ENCODE peak calls at places on chromosome 21, in eight cellular contexts. R, L, Y, O, I, B, E and V are unnamed samples.

GRCh38 chr21:37273911-37274690 is 7.0 kb upstream of the VPS26C start:
- DNase-seq in R (no peak), L (no peak), Y (no peak), O (no peak), I (no peak), B (no peak), E (no peak), V (no peak)

GRCh38 chr21:26719750-26720149 is 125.5 kb downstream of the ADAMTS1 start:
- DNase-seq in R (no peak), L (no peak), Y (no peak), O (no peak), I (no peak), B (no peak), E (no peak), V (no peak)

GRCh38 chr21:15943009-15943666 is 213.4 kb downstream of the USP25 start:
- DNase-seq in R (no peak), L (peak), Y (no peak), O (no peak), I (no peak), B (no peak), E (no peak), V (peak)

GRCh38 chr21:42809577-42810440 is 69.5 kb downstream of the WDR4 start:
- DNase-seq in R (no peak), L (no peak), Y (no peak), O (no peak), I (no peak), B (no peak), E (peak), V (no peak)

GRCh38 chr21:25862596-25862995 is 127.8 kb downstream of the GABPA start:
- DNase-seq in R (no peak), L (peak), Y (no peak), O (no peak), I (no peak), B (no peak), E (peak), V (peak)

GRCh38 chr21:43370091-43370658 is 56.8 kb downstream of the SIK1 start:
- DNase-seq in R (no peak), L (no peak), Y (no peak), O (no peak), I (no peak), B (no peak), E (no peak), V (peak)

GRCh38 chr21:15224346-15225086 is 159.7 kb upstream of the NRIP1 start:
- DNase-seq in R (peak), L (peak), Y (no peak), O (no peak), I (no peak), B (no peak), E (no peak), V (peak)

GRCh38 chr21:26513212-26513611 is 59.9 kb downstream of the CYYR1 start:
- DNase-seq in R (no peak), L (no peak), Y (no peak), O (no peak), I (no peak), B (no peak), E (no peak), V (peak)

GRCh38 chr21:22842875-22843274 is 1844.7 kb downstream of the NCAM2 start:
- DNase-seq in R (no peak), L (no peak), Y (no peak), O (no peak), I (peak), B (no peak), E (peak), V (no peak)

DNA sequence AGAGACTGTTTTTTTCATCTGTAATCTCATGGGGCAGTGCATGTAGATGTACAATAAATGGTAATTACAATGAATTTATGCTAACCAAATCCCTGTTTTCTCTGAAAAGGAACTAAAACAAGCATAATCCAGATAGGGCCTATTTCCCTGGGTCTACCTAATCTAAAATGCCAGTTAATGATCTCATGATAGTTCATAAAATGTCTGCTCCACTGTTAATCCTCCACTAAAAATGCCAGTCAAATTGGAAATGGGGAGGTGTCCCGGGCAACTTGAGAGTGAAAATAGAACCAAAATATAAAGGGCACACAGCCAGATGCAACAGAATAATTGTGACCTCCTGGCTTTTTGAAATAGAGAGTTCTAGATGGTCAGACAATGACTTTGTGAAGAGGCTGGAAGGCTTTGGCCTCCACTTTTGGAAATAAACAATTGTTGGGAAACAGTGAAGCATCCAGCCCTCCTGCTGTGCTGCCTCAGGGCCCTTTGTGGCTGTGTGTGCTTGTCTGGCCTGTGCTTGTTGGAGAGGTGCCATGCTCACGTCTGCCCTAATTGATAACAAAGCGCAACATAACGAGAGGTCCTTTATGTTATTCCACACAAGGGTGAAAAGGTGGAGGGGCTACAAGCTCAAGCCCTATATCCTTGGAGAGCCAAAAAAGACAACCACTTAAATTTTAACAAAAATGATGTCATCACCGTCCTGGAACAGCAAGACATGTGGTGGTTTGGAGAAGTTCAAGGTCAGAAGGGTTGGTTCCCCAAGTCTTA is 97.8 kb downstream of the ATP5PO start:
- DNase-seq in R (no peak), L (no peak), Y (no peak), O (no peak), I (no peak), B (no peak), E (peak), V (no peak)
- TF ChIP-seq CTCF in R (no peak), L (no peak), Y (no peak), O (no peak), I (no peak), B (no peak), E (no peak), V (no peak)

GRCh38 chr21:17466166-17466565 is 46.7 kb upstream of the CXADR start:
- DNase-seq in R (no peak), L (peak), Y (no peak), O (peak), I (no peak), B (no peak), E (no peak), V (peak)
- H3K4me3 ChIP-seq in R (no peak), L (no peak), Y (no peak), O (no peak), I (no peak), B (no peak), E (no peak), V (no peak)

GRCh38 chr21:31500976-31501375 is 156.9 kb upstream of the TIAM1 start:
- DNase-seq in R (no peak), L (no peak), Y (no peak), O (no peak), I (no peak), B (no peak), E (no peak), V (no peak)

GRCh38 chr21:31497939-31498338 is 153.9 kb upstream of the TIAM1 start:
- DNase-seq in R (no peak), L (no peak), Y (no peak), O (no peak), I (no peak), B (no peak), E (no peak), V (no peak)

GRCh38 chr21:31501921-31502320 is 157.6 kb upstream of the SOD1 start:
- DNase-seq in R (no peak), L (no peak), Y (no peak), O (no peak), I (no peak), B (no peak), E (no peak), V (peak)

GRCh38 chr21:31500071-31500470 is 156.0 kb upstream of the TIAM1 start:
- DNase-seq in R (no peak), L (no peak), Y (no peak), O (no peak), I (no peak), B (no peak), E (no peak), V (no peak)

DNA sequence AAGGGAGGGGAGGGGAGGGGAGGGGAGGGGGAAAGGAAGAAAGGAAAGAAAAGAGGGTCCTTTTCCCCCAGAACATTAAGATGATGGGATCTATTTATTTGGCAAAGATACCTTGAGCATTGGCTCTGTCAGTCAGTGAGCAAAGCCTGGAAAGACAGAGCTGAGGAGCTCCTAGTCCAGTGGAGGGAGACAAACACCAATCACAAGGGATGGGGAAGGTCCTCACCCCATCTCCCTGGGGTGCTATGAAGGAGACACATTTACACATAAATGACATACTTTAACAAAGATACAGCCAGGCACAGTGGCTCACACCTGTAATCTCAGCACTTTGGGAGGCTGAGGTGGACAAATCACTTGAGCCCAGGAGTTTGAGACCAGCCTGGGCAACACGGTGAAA is 154.9 kb upstream of the TIAM1 start:
- DNase-seq in R (no peak), L (no peak), Y (no peak), O (no peak), I (no peak), B (no peak), E (no peak), V (no peak)
- TF ChIP-seq CTCF in R (no peak), L (no peak), Y (no peak), O (no peak), I (no peak), B (no peak), E (peak), V (peak)

GRCh38 chr21:44929799-44930542 is 9.3 kb upstream of the ITGB2 start:
- DNase-seq in R (no peak), L (no peak), Y (no peak), O (no peak), I (no peak), B (no peak), E (no peak), V (no peak)

GRCh38 chr21:44930543-44930981 is 9.3 kb upstream of the SLX9 start:
- DNase-seq in R (no peak), L (no peak), Y (no peak), O (no peak), I (no peak), B (no peak), E (no peak), V (no peak)

GRCh38 chr21:44931501-44932365 is 8.1 kb upstream of the SLX9 start:
- DNase-seq in R (no peak), L (no peak), Y (no peak), O (no peak), I (no peak), B (no peak), E (no peak), V (no peak)

GRCh38 chr21:44932366-44933181 is 7.3 kb upstream of the SLX9 start:
- DNase-seq in R (no peak), L (no peak), Y (no peak), O (no peak), I (peak), B (no peak), E (peak), V (no peak)

GRCh38 chr21:44931137-44931500 is 8.7 kb upstream of the SLX9 start:
- DNase-seq in R (no peak), L (no peak), Y (no peak), O (no peak), I (no peak), B (no peak), E (no peak), V (no peak)
- H3K4me3 ChIP-seq in R (no peak), L (no peak), Y (no peak), O (no peak), I (peak), B (no peak), E (peak), V (no peak)

GRCh38 chr21:45388011-45388521 is 16.9 kb upstream of the COL18A1 start:
- DNase-seq in R (no peak), L (no peak), Y (no peak), O (no peak), I (peak), B (no peak), E (peak), V (no peak)
- TF ChIP-seq CTCF in R (no peak), L (no peak), Y (no peak), O (no peak), I (no peak), B (no peak), E (no peak), V (no peak)

GRCh38 chr21:9738527-9738926 is 782.9 kb upstream of the TPTE start:
- DNase-seq in R (no peak), L (no peak), Y (no peak), O (no peak), I (no peak), B (peak), E (no peak), V (no peak)

GRCh38 chr21:9735421-9735961 is 785.9 kb upstream of the TPTE start:
- DNase-seq in R (no peak), L (no peak), Y (no peak), O (no peak), I (no peak), B (peak), E (no peak), V (no peak)

GRCh38 chr21:9741343-9741742 is 780.0 kb upstream of the TPTE start:
- DNase-seq in R (no peak), L (no peak), Y (no peak), O (no peak), I (no peak), B (peak), E (no peak), V (no peak)

GRCh38 chr21:9737871-9738520 is 783.4 kb upstream of the TPTE start:
- DNase-seq in R (no peak), L (no peak), Y (no peak), O (no peak), I (no peak), B (peak), E (no peak), V (no peak)

DNA sequence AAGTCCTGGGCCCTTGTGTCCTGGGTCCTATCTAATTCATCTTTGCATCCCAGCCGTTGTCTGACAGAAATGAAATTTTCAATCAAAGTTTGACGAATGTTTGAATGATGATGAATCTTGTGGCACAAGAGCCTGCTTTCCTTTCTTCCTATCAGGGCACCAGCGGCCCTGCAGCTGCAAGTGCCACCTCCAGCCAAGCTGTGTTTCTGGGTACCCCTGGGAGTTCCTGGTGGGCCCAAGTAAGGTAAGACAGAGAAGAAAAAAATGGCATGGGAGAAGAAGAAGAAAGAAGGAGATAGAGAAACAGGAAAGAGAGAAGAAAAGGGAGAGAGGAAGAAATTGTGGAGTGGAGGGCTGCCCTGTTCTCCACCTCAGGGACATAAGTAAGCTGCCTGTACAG is 782.1 kb upstream of the TPTE start:
- DNase-seq in R (no peak), L (no peak), Y (no peak), O (no peak), I (no peak), B (peak), E (no peak), V (no peak)
- H3K4me3 ChIP-seq in R (no peak), L (no peak), Y (no peak), O (no peak), I (no peak), B (no peak), E (no peak), V (no peak)

GRCh38 chr21:39009587-39010225 is 173.5 kb downstream of the PSMG1 start:
- DNase-seq in R (no peak), L (no peak), Y (no peak), O (no peak), I (no peak), B (no peak), E (no peak), V (no peak)
- TF ChIP-seq CTCF in R (no peak), L (no peak), Y (no peak), O (no peak), I (no peak), B (no peak), E (no peak), V (no peak)